ENCODE peak calls at places on chromosomes 12 and 14, in five cellular contexts. L is glomerular endothelial cell; H is activated CD8-positive, alpha-beta memory T cell treated with anti-CD3 and anti-CD28 coated beads, Interleukin-2, amount 50 U/mL, for 48 hours; N is NCI-H510A; I is AG09319. J is an unnamed sample.

GRCh38 chr14:68395585-68395984 is 397.3 kb downstream of the ZFP36L1 start:
- DNase-seq in L (no peak), H (no peak), N (no peak), I (peak; percentile 53), J (no peak)

GRCh38 chr14:95236221-95236620 is 78.9 kb upstream of the DICER1 start:
- DNase-seq in L (no peak), H (no peak), N (no peak), I (no peak), J (no peak)

GRCh38 chr12:77299910-77300772 is 234.8 kb upstream of the E2F7 start:
- DNase-seq in L (no peak), H (no peak), N (no peak), I (peak; percentile 15), J (peak; percentile 76)

GRCh38 chr14:32588448-32589320 is 259.6 kb downstream of the AKAP6 start:
- DNase-seq in L (peak; percentile 22), H (no peak), N (no peak), I (no peak), J (peak; percentile 44)

GRCh38 chr14:75428230-75429104 is 645 bp downstream of the JDP2 start:
- DNase-seq in L (no peak), H (peak; percentile 57), N (no peak), I (no peak), J (no peak)

GRCh38 chr12:6352198-6353173 is 10.6 kb upstream of the TNFRSF1A start:
- DNase-seq in L (no peak), H (no peak), N (no peak), I (no peak), J (no peak)

GRCh38 chr14:95056476-95056875 is 100.9 kb downstream of the DICER1 start:
- DNase-seq in L (no peak), H (no peak), N (no peak), I (no peak), J (no peak)

GRCh38 chr12:75721231-75721641 is 209.8 kb upstream of the KRR1 start:
- DNase-seq in L (no peak), H (no peak), N (no peak), I (no peak), J (no peak)

GRCh38 chr12:8773456-8773855 is 49.0 kb upstream of the A2ML1 start:
- DNase-seq in L (no peak), H (no peak), N (no peak), I (no peak), J (no peak)

GRCh38 chr14:21382886-21383847 is 652 bp downstream of the SUPT16H start:
- DNase-seq in L (no peak), H (peak; percentile 84), N (peak; percentile 29), I (peak; percentile 16), J (peak; percentile 65)

GRCh38 chr12:124906606-124907261 is 7.7 kb downstream of the UBC start:
- DNase-seq in L (peak; percentile 94), H (peak; percentile 87), N (no peak), I (peak; percentile 76), J (peak; percentile 82)

GRCh38 chr14:59248170-59248569 is 59.7 kb downstream of the DAAM1 start:
- DNase-seq in L (no peak), H (no peak), N (no peak), I (no peak), J (no peak)

GRCh38 chr14:52977798-52978197 is 26.9 kb upstream of the FERMT2 start:
- DNase-seq in L (no peak), H (no peak), N (no peak), I (no peak), J (no peak)

GRCh38 chr12:82745062-82745461 is 58.4 kb downstream of the TMTC2 start:
- DNase-seq in L (no peak), H (no peak), N (no peak), I (no peak), J (no peak)

GRCh38 chr12:19971881-19972280 is 396.5 kb upstream of the PDE3A start:
- DNase-seq in L (no peak), H (no peak), N (no peak), I (no peak), J (no peak)

GRCh38 chr14:101068293-101068957 is 164.9 kb upstream of the RTL1 start:
- DNase-seq in L (no peak), H (peak; percentile 13), N (no peak), I (no peak), J (no peak)

GRCh38 chr12:121949643-121950397 is 31.4 kb downstream of the CFAP251 start:
- DNase-seq in L (no peak), H (no peak), N (no peak), I (peak; percentile 42), J (peak; percentile 49)

GRCh38 chr12:1662761-1663439 is 28.0 kb upstream of the ADIPOR2 start:
- DNase-seq in L (no peak), H (no peak), N (no peak), I (no peak), J (no peak)

GRCh38 chr14:68607081-68607851 is 185.6 kb downstream of the ZFP36L1 start:
- DNase-seq in L (no peak), H (no peak), N (peak; percentile 27), I (no peak), J (no peak)

J was measured in foreskin melanocyte.